ENCODE peak calls at places on chromosomes 5 and 9, in seven cellular contexts. G is OCI-LY7, T is nephron progenitor cell, J is bronchial epithelial cell, M is astrocyte of the cerebellum, Y is astrocyte of the spinal cord, H is colonic mucosa. E is an unnamed sample.
A peak's percentile ranks its signal among the peaks of the same experiment; 100 is the strongest.

GRCh38 chr5:6583049-6583880 is 49.6 kb downstream of the NSUN2 start:
- DNase-seq in G (no peak), T (peak; percentile 79), J (no peak), M (no peak), Y (no peak), H (no peak), E (no peak)

GRCh38 chr5:142319560-142320426 is 5.0 kb downstream of the SPRY4 start:
- DNase-seq in G (no peak), T (no peak), J (no peak), M (no peak), Y (no peak), H (no peak), E (peak; percentile 63)

GRCh38 chr5:179324760-179325295 is 20.4 kb downstream of the ADAMTS2 start:
- DNase-seq in G (no peak), T (no peak), J (no peak), M (no peak), Y (no peak), H (no peak), E (no peak)

GRCh38 chr9:124077915-124078572 is 66.5 kb downstream of the LHX2 start:
- DNase-seq in G (no peak), T (no peak), J (peak; percentile 42), M (no peak), Y (no peak), H (no peak), E (peak; percentile 31)

GRCh38 chr9:4985376-4986266 is 549 bp downstream of the JAK2 start:
- DNase-seq in G (peak; percentile 62), T (peak; percentile 49), J (peak; percentile 50), M (no peak), Y (peak; percentile 58), H (peak; percentile 78), E (peak; percentile 64)

GRCh38 chr9:99822596-99823391 is 1.1 kb downstream of the NR4A3 start:
- DNase-seq in G (peak; percentile 39), T (peak; percentile 65), J (no peak), M (no peak), Y (peak; percentile 66), H (peak; percentile 36), E (peak; percentile 39)

GRCh38 chr9:116572095-116572748 is 114.9 kb upstream of the TRIM32 start:
- DNase-seq in G (peak; percentile 33), T (peak; percentile 92), J (peak; percentile 41), M (peak; percentile 49), Y (peak; percentile 76), H (peak; percentile 82), E (peak; percentile 80)

GRCh38 chr9:14323083-14323968 is 9.4 kb upstream of the NFIB start:
- DNase-seq in G (no peak), T (no peak), J (peak; percentile 65), M (no peak), Y (no peak), H (no peak), E (peak; percentile 66)

GRCh38 chr5:56490971-56491468 is 257.9 kb upstream of the ANKRD55 start:
- DNase-seq in G (no peak), T (no peak), J (peak; percentile 98), M (no peak), Y (no peak), H (no peak), E (no peak)

GRCh38 chr5:54761213-54761701 is 224.1 kb downstream of the ESM1 start:
- DNase-seq in G (no peak), T (no peak), J (peak; percentile 53), M (peak; percentile 29), Y (peak; percentile 52), H (no peak), E (peak; percentile 93)

GRCh38 chr5:138241688-138242547 is 28.8 kb upstream of the CDC23 start:
- DNase-seq in G (no peak), T (peak; percentile 60), J (no peak), M (no peak), Y (no peak), H (no peak), E (no peak)

GRCh38 chr5:53110156-53110555 is 599 bp upstream of the MOCS2 start:
- DNase-seq in G (no peak), T (peak; percentile 16), J (no peak), M (no peak), Y (no peak), H (peak; percentile 23), E (no peak)

GRCh38 chr5:87751801-87752200 is 339.1 kb upstream of the CCNH start:
- DNase-seq in G (no peak), T (no peak), J (no peak), M (no peak), Y (no peak), H (no peak), E (no peak)

GRCh38 chr9:132201780-132202703 is 40.2 kb downstream of the NTNG2 start:
- DNase-seq in G (no peak), T (peak; percentile 38), J (no peak), M (no peak), Y (no peak), H (no peak), E (no peak)

GRCh38 chr5:98909363-98909762 is 19.4 kb downstream of the CHD1 start:
- DNase-seq in G (no peak), T (no peak), J (no peak), M (no peak), Y (no peak), H (no peak), E (no peak)

DNA sequence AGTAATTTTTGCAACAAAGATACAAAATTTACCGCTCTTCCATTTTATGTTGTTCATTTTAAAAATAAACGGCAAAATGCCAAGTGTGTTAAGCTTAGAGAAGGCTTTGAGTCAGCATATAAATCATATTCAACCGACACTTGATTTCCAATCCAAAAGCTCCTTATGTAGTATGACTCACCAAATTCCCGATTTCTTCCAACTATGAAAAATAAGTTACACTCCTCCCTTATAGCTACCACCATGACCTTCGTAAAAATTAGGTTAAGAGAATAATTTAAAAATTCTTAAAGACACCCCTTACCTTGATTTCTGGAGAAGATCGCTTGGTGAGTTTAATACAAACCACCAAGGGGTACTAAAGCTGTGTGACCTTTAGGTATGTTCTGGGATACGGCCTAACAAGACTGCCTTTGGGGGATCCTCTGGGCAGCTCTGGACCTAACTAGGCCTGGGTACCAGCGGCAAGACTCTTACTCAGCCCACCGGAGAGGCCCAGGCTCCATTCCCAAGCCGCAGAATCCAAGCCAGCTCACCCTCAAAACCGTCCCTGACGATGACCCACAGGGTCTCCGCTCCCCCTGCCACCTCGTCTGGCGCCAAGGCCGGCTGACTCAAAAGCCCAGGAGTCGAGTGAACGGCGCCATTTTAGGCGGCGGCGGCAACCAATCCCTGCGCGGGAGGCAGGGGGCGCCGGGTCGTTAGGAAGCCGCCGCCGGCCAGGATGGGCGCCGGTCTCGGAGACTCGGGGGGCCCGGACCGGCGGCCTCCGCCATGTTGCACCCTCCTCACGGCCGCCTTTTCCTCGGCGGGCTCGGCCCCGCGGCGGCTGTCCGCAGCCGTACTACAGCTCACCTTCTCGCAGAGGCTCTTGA is 731 bp downstream of the PPP2CA start:
- DNase-seq in G (peak; percentile 80), T (peak; percentile 81), J (peak; percentile 87), M (peak; percentile 42), Y (peak; percentile 65), H (peak; percentile 62), E (peak; percentile 88)
- TF ChIP-seq CTCF in G (peak; percentile 28), T (no peak), J (peak; percentile 21), M (no peak), Y (peak; percentile 15), H (no peak), E (no peak)

GRCh38 chr9:7597716-7598115 is 201.9 kb downstream of the DMAC1 start:
- DNase-seq in G (no peak), T (no peak), J (no peak), M (no peak), Y (no peak), H (no peak), E (no peak)

GRCh38 chr9:7591501-7591900 is 208.1 kb downstream of the DMAC1 start:
- DNase-seq in G (no peak), T (no peak), J (no peak), M (no peak), Y (no peak), H (no peak), E (no peak)

DNA sequence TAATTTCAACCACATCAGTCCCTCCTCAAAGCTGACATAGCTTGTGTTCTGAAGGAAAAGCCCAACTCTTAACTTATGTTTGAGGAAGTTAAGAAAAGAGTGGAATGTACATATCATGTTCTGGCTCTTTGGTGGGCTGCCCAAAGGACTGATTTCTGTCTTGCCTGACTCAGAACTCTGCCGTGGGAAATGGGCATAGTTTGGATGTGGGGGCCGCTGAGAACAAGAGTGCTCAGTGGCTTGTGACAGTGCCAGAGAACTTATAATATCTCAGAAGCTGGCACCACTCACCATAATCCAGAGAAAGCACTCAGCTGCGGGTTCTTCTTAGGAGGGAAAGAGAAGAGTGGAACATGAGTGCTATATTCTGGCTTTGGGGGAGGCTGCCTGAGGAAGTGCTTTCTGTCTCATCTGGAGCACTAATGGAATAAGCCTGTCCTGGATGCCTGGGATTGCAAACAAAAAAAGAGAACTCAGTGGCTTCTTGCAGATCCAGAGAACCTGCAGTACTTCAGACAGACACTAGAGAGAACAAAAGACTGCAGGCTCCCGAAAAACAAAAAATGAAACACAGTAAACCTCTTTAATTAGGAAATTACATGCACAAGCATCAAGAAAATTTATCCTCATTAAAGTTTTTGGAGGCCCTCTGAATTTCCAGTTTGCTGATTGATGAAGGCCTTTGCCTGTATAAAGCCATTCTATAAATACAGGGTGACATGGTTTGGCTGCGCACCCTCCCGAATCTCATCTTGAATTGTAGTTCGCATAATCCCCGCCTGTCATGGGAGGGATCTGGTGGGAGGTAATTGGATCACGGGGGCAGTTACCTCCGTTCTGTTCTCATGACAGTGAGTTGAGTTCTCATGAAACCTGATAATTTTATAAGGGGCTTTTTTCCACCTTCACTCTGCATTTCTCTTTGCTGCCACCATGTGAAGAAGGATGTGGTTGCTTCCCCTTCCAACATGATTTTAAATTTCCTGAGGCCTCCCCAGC is 207.0 kb downstream of the DMAC1 start:
- DNase-seq in G (no peak), T (no peak), J (peak; percentile 8), M (no peak), Y (no peak), H (no peak), E (peak; percentile 6)
- TF ChIP-seq CTCF in G (peak; percentile 18), T (peak; percentile 36), J (peak; percentile 29), M (peak; percentile 36), Y (peak; percentile 18), H (peak; percentile 16), E (peak; percentile 22)

GRCh38 chr9:111069233-111069632 is 31.0 kb upstream of the LPAR1 start:
- DNase-seq in G (no peak), T (no peak), J (no peak), M (no peak), Y (no peak), H (no peak), E (no peak)

GRCh38 chr9:111065414-111065813 is 27.1 kb upstream of the LPAR1 start:
- DNase-seq in G (no peak), T (no peak), J (no peak), M (no peak), Y (no peak), H (no peak), E (no peak)

GRCh38 chr9:111067472-111067871 is 29.2 kb upstream of the LPAR1 start:
- DNase-seq in G (no peak), T (no peak), J (no peak), M (no peak), Y (no peak), H (no peak), E (no peak)

GRCh38 chr9:111066427-111066826 is 28.2 kb upstream of the LPAR1 start:
- DNase-seq in G (no peak), T (no peak), J (no peak), M (no peak), Y (no peak), H (no peak), E (no peak)

GRCh38 chr9:111068816-111069215 is 30.5 kb upstream of the LPAR1 start:
- DNase-seq in G (no peak), T (no peak), J (no peak), M (no peak), Y (no peak), H (no peak), E (no peak)
- TF ChIP-seq CTCF in G (no peak), T (no peak), J (no peak), M (no peak), Y (no peak), H (no peak), E (no peak)

GRCh38 chr9:133275105-133276000 is at the start of gene ABO:
- DNase-seq in G (no peak), T (peak; percentile 67), J (no peak), M (no peak), Y (no peak), H (peak; percentile 61), E (no peak)
- TF ChIP-seq CTCF in G (no peak), T (no peak), J (no peak), M (no peak), Y (no peak), H (peak; percentile 23), E (no peak)

E was measured in MCF 10A.